ENCODE peak calls at places on chromosome 16, in nine cellular contexts. One of them, this sample, is unnamed.

GRCh38 chr16:4860727-4861342 is 13.6 kb downstream of the UBN1 start:
- DNase-seq in neural progenitor cell: no peak
- DNase-seq in HCT116: no peak
- DNase-seq in GM23248: no peak
- DNase-seq in hepatocyte: no peak
- DNase-seq in MM.1S: no peak
- DNase-seq in SK-N-SH: no peak
- DNase-seq in GM23338: no peak
- DNase-seq in PC-3: no peak
- DNase-seq in this sample: no peak

GRCh38 chr16:4882633-4883285 is 35.5 kb downstream of the UBN1 start:
- DNase-seq in HCT116: peak; percentile 92
- DNase-seq in hepatocyte: peak; percentile 52
- DNase-seq in GM23338: no peak
- DNase-seq in GM23248: peak; percentile 58
- DNase-seq in SK-N-SH: peak; percentile 62
- DNase-seq in neural progenitor cell: no peak
- DNase-seq in MM.1S: no peak
- DNase-seq in PC-3: peak; percentile 94
- DNase-seq in this sample: no peak

GRCh38 chr16:23724438-23725131 is 11.6 kb upstream of the ERN2 start:
- DNase-seq in PC-3: no peak
- DNase-seq in neural progenitor cell: no peak
- DNase-seq in GM23248: no peak
- DNase-seq in GM23338: no peak
- DNase-seq in HCT116: no peak
- DNase-seq in MM.1S: no peak
- DNase-seq in hepatocyte: no peak
- DNase-seq in SK-N-SH: no peak
- DNase-seq in this sample: no peak

GRCh38 chr16:9039208-9039607 is 52.2 kb upstream of the HAPSTR1 start:
- DNase-seq in MM.1S: no peak
- DNase-seq in GM23248: peak; percentile 30
- DNase-seq in neural progenitor cell: peak; percentile 23
- DNase-seq in HCT116: no peak
- DNase-seq in hepatocyte: no peak
- DNase-seq in GM23338: peak; percentile 62
- DNase-seq in SK-N-SH: no peak
- DNase-seq in PC-3: no peak
- DNase-seq in this sample: peak; percentile 13

GRCh38 chr16:11429113-11429512 is 83.9 kb downstream of the RMI2 start:
- DNase-seq in GM23248: no peak
- DNase-seq in PC-3: no peak
- DNase-seq in HCT116: no peak
- DNase-seq in SK-N-SH: no peak
- DNase-seq in hepatocyte: no peak
- DNase-seq in MM.1S: no peak
- DNase-seq in GM23338: no peak
- DNase-seq in neural progenitor cell: no peak
- DNase-seq in this sample: no peak

GRCh38 chr16:66434619-66435430 is 7.7 kb downstream of the BEAN1 start:
- DNase-seq in SK-N-SH: no peak
- DNase-seq in neural progenitor cell: no peak
- DNase-seq in hepatocyte: no peak
- DNase-seq in PC-3: no peak
- DNase-seq in MM.1S: no peak
- DNase-seq in GM23248: no peak
- DNase-seq in GM23338: peak; percentile 77
- DNase-seq in HCT116: no peak
- DNase-seq in this sample: no peak

GRCh38 chr16:8848939-8849391 is 19.8 kb downstream of the CARHSP1 start:
- DNase-seq in PC-3: peak; percentile 63
- DNase-seq in GM23338: no peak
- DNase-seq in hepatocyte: no peak
- DNase-seq in HCT116: no peak
- DNase-seq in neural progenitor cell: no peak
- DNase-seq in MM.1S: no peak
- DNase-seq in GM23248: peak; percentile 94
- DNase-seq in SK-N-SH: peak; percentile 28
- DNase-seq in this sample: no peak

GRCh38 chr16:23508589-23509440 is 1.5 kb downstream of the GGA2 start:
- DNase-seq in MM.1S: no peak
- DNase-seq in neural progenitor cell: peak; percentile 73
- DNase-seq in PC-3: peak; percentile 4
- DNase-seq in GM23248: peak; percentile 54
- DNase-seq in SK-N-SH: no peak
- DNase-seq in GM23338: peak; percentile 69
- DNase-seq in HCT116: no peak
- DNase-seq in hepatocyte: peak; percentile 16
- DNase-seq in this sample: peak; percentile 47

GRCh38 chr16:17325744-17326143 is 145.0 kb downstream of the XYLT1 start:
- DNase-seq in GM23338: no peak
- DNase-seq in HCT116: no peak
- DNase-seq in GM23248: no peak
- DNase-seq in neural progenitor cell: no peak
- DNase-seq in PC-3: no peak
- DNase-seq in MM.1S: no peak
- DNase-seq in hepatocyte: no peak
- DNase-seq in SK-N-SH: no peak
- DNase-seq in this sample: no peak

GRCh38 chr16:17329412-17329811 is 141.3 kb downstream of the XYLT1 start:
- DNase-seq in HCT116: no peak
- DNase-seq in PC-3: no peak
- DNase-seq in MM.1S: no peak
- DNase-seq in neural progenitor cell: no peak
- DNase-seq in GM23338: no peak
- DNase-seq in SK-N-SH: no peak
- DNase-seq in hepatocyte: no peak
- DNase-seq in GM23248: no peak
- DNase-seq in this sample: no peak

GRCh38 chr16:17328971-17329370 is 141.8 kb downstream of the XYLT1 start:
- DNase-seq in PC-3: no peak
- DNase-seq in MM.1S: no peak
- DNase-seq in GM23248: peak; percentile 57
- DNase-seq in SK-N-SH: peak; percentile 63
- DNase-seq in GM23338: no peak
- DNase-seq in neural progenitor cell: no peak
- DNase-seq in hepatocyte: peak; percentile 66
- DNase-seq in HCT116: no peak
- DNase-seq in this sample: no peak

GRCh38 chr16:17330019-17330570 is 140.7 kb downstream of the XYLT1 start:
- DNase-seq in GM23338: no peak
- DNase-seq in hepatocyte: no peak
- DNase-seq in neural progenitor cell: no peak
- DNase-seq in SK-N-SH: no peak
- DNase-seq in PC-3: no peak
- DNase-seq in MM.1S: no peak
- DNase-seq in HCT116: no peak
- DNase-seq in GM23248: no peak
- DNase-seq in this sample: no peak

DNA sequence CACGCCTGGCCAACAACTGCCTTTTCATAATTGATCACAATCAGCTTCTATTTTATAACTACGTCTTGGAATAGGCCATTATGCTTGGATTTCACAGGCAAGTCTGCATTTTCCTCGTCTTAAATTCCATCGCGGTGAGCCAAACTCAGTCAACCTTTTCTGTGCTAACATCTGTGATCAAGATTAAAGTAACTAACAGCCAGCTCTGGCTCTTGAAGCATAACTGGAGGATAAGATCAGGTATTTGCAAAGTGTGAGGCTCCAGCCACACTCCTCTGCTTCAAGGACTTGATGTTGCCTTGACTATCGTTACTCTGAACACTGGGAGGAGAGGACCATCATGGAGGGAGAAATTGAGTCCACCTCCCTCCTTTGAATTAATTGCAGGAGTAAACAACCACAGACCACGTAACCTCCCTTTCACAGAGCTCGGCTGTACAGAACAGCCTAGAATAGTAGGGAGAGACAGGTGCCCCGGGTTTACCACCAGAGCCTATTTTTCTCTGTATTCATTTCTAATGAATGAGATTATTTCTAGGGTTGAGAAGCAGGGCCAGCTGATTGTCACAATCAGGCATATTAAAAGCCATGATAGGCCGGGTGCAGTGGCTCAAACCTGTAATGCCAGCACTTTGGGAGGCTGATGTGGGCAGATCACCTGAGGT is 143.0 kb downstream of the XYLT1 start:
- DNase-seq in neural progenitor cell: no peak
- DNase-seq in HCT116: no peak
- DNase-seq in GM23338: no peak
- DNase-seq in SK-N-SH: no peak
- DNase-seq in PC-3: no peak
- DNase-seq in hepatocyte: no peak
- DNase-seq in GM23248: no peak
- DNase-seq in MM.1S: no peak
- DNase-seq in this sample: no peak
- TF ChIP-seq EZH2phosphoT487 in neural progenitor cell: no peak
- TF ChIP-seq EZH2phosphoT487 in HCT116: no peak
- TF ChIP-seq EZH2phosphoT487 in GM23338: no peak
- TF ChIP-seq EZH2phosphoT487 in SK-N-SH: no peak
- TF ChIP-seq EZH2phosphoT487 in PC-3: no peak
- TF ChIP-seq EZH2phosphoT487 in hepatocyte: no peak
- TF ChIP-seq EZH2phosphoT487 in GM23248: no peak
- TF ChIP-seq EZH2phosphoT487 in MM.1S: no peak
- TF ChIP-seq EZH2phosphoT487 in this sample: no peak

GRCh38 chr16:68073902-68074760 is 11.0 kb upstream of the NFATC3 start:
- DNase-seq in HCT116: no peak
- DNase-seq in hepatocyte: no peak
- DNase-seq in GM23248: no peak
- DNase-seq in neural progenitor cell: no peak
- DNase-seq in MM.1S: no peak
- DNase-seq in GM23338: no peak
- DNase-seq in PC-3: no peak
- DNase-seq in SK-N-SH: no peak
- DNase-seq in this sample: peak; percentile 74
- H3K27ac ChIP-seq in HCT116: no peak overlapping the region
- H3K27ac ChIP-seq in hepatocyte: no peak overlapping the region
- H3K27ac ChIP-seq in GM23248: no peak overlapping the region
- H3K27ac ChIP-seq in neural progenitor cell: no peak overlapping the region
- H3K27ac ChIP-seq in MM.1S: no peak overlapping the region
- H3K27ac ChIP-seq in GM23338: no peak overlapping the region
- H3K27ac ChIP-seq in PC-3: no peak overlapping the region
- H3K27ac ChIP-seq in SK-N-SH: no peak overlapping the region
- H3K27ac ChIP-seq in this sample: peak overlapping the region; percentile 91

GRCh38 chr16:651844-652243 is 2.7 kb downstream of the WDR90 start:
- DNase-seq in GM23338: no peak
- DNase-seq in neural progenitor cell: no peak
- DNase-seq in MM.1S: no peak
- DNase-seq in PC-3: no peak
- DNase-seq in HCT116: no peak
- DNase-seq in SK-N-SH: no peak
- DNase-seq in hepatocyte: no peak
- DNase-seq in GM23248: no peak
- DNase-seq in this sample: no peak

GRCh38 chr16:648071-648785 is 937 bp upstream of the WDR90 start:
- DNase-seq in hepatocyte: peak; percentile 58
- DNase-seq in GM23338: peak; percentile 75
- DNase-seq in HCT116: no peak
- DNase-seq in neural progenitor cell: peak; percentile 62
- DNase-seq in GM23248: peak; percentile 61
- DNase-seq in PC-3: no peak
- DNase-seq in MM.1S: peak; percentile 81
- DNase-seq in SK-N-SH: peak; percentile 89
- DNase-seq in this sample: peak; percentile 75

GRCh38 chr16:648786-649589 is at the start of gene WDR90:
- DNase-seq in PC-3: peak; percentile 69
- DNase-seq in GM23338: peak; percentile 97
- DNase-seq in HCT116: peak; percentile 59
- DNase-seq in hepatocyte: peak; percentile 96
- DNase-seq in GM23248: peak; percentile 97
- DNase-seq in SK-N-SH: peak; percentile 99
- DNase-seq in MM.1S: peak; percentile 97
- DNase-seq in neural progenitor cell: peak; percentile 96
- DNase-seq in this sample: peak; percentile 94

GRCh38 chr16:647173-647902 is 1.8 kb upstream of the WDR90 start:
- DNase-seq in PC-3: no peak
- DNase-seq in GM23248: no peak
- DNase-seq in MM.1S: no peak
- DNase-seq in GM23338: no peak
- DNase-seq in SK-N-SH: no peak
- DNase-seq in hepatocyte: no peak
- DNase-seq in HCT116: no peak
- DNase-seq in neural progenitor cell: no peak
- DNase-seq in this sample: no peak

DNA sequence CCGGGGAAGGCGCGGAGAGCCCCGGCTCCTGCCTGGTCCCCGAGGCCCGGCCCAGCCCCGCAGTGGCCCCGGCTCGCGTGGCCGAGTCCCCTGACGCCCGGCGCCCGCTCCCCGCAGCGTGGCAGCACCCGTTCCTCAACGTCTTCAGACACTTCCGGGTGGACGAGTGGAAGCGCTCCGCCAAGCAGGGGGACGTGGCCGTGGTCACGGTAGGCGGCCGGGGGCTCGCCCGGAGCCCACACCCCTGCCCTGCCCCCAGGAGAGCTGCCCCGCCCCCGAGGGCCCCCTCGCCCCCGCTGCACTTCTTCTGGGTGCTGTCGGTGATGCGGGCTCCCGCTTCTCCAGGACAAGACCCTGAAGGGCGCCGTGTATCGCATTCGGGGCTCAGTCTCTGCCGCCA is 481 bp downstream of the WDR90 start:
- DNase-seq in GM23338: no peak
- DNase-seq in SK-N-SH: peak; percentile 74
- DNase-seq in MM.1S: peak; percentile 32
- DNase-seq in hepatocyte: no peak
- DNase-seq in neural progenitor cell: no peak
- DNase-seq in PC-3: no peak
- DNase-seq in GM23248: peak; percentile 59
- DNase-seq in HCT116: no peak
- DNase-seq in this sample: peak; percentile 30
- H3K4me3 ChIP-seq in GM23338: peak overlapping the region; percentile 80
- H3K4me3 ChIP-seq in SK-N-SH: peak overlapping the region; percentile 70
- H3K4me3 ChIP-seq in MM.1S: peak overlapping the region; percentile 89
- H3K4me3 ChIP-seq in hepatocyte: peak overlapping the region; percentile 72
- H3K4me3 ChIP-seq in neural progenitor cell: peak overlapping the region; percentile 81
- H3K4me3 ChIP-seq in PC-3: peak overlapping the region; percentile 62
- H3K4me3 ChIP-seq in GM23248: peak overlapping the region; percentile 86
- H3K4me3 ChIP-seq in HCT116: peak overlapping the region; percentile 68
- H3K4me3 ChIP-seq in this sample: peak overlapping the region; percentile 70

GRCh38 chr16:70162041-70162451 is 11.5 kb upstream of the CLEC18C start:
- DNase-seq in GM23248: peak; percentile 88
- DNase-seq in PC-3: peak; percentile 90
- DNase-seq in HCT116: no peak
- DNase-seq in hepatocyte: peak; percentile 69
- DNase-seq in SK-N-SH: peak; percentile 9
- DNase-seq in MM.1S: no peak
- DNase-seq in neural progenitor cell: no peak
- DNase-seq in GM23338: no peak
- DNase-seq in this sample: no peak

GRCh38 chr16:70160388-70160787 is 13.2 kb upstream of the CLEC18C start:
- DNase-seq in GM23248: no peak
- DNase-seq in GM23338: no peak
- DNase-seq in HCT116: no peak
- DNase-seq in MM.1S: no peak
- DNase-seq in PC-3: no peak
- DNase-seq in hepatocyte: no peak
- DNase-seq in neural progenitor cell: no peak
- DNase-seq in SK-N-SH: peak; percentile 5
- DNase-seq in this sample: no peak

GRCh38 chr16:70161350-70161749 is 12.2 kb upstream of the CLEC18C start:
- DNase-seq in SK-N-SH: no peak
- DNase-seq in GM23248: no peak
- DNase-seq in PC-3: no peak
- DNase-seq in hepatocyte: peak; percentile 4
- DNase-seq in GM23338: no peak
- DNase-seq in MM.1S: no peak
- DNase-seq in neural progenitor cell: no peak
- DNase-seq in HCT116: no peak
- DNase-seq in this sample: no peak

GRCh38 chr16:70159355-70160348 is 13.9 kb upstream of the CLEC18C start:
- DNase-seq in PC-3: no peak
- DNase-seq in hepatocyte: no peak
- DNase-seq in SK-N-SH: peak; percentile 6
- DNase-seq in MM.1S: no peak
- DNase-seq in GM23248: peak; percentile 24
- DNase-seq in GM23338: no peak
- DNase-seq in neural progenitor cell: no peak
- DNase-seq in HCT116: no peak
- DNase-seq in this sample: no peak

DNA sequence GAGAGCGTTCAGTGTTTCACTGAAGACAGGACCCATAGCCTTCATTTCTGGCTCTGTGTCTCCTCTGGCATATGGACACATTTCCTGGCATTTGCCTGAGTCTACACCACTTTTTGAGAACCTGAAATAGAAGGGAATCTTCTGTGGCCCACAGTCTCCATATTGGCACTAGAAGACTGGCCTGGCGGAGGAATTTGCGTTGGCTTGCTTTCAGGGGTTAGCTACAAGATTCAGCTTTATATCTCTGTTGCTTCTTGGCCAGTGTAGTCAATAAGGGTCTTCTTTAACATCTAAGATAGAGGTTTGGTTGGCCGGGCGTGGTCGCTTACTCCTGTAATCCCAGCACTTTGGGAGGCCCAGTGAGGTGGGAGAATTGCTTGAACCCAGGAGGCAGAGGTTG is 12.8 kb upstream of the CLEC18C start:
- DNase-seq in hepatocyte: no peak
- DNase-seq in HCT116: no peak
- DNase-seq in GM23338: no peak
- DNase-seq in PC-3: no peak
- DNase-seq in SK-N-SH: no peak
- DNase-seq in MM.1S: no peak
- DNase-seq in neural progenitor cell: no peak
- DNase-seq in GM23248: no peak
- DNase-seq in this sample: no peak
- TF ChIP-seq EZH2phosphoT487 in hepatocyte: no peak
- TF ChIP-seq EZH2phosphoT487 in HCT116: no peak
- TF ChIP-seq EZH2phosphoT487 in GM23338: no peak
- TF ChIP-seq EZH2phosphoT487 in PC-3: no peak
- TF ChIP-seq EZH2phosphoT487 in SK-N-SH: no peak
- TF ChIP-seq EZH2phosphoT487 in MM.1S: no peak
- TF ChIP-seq EZH2phosphoT487 in neural progenitor cell: no peak
- TF ChIP-seq EZH2phosphoT487 in GM23248: no peak
- TF ChIP-seq EZH2phosphoT487 in this sample: no peak